ENCODE peak calls at places on chromosomes 1 and 21, in ten cellular contexts. M, N, O, T, G, K, F, A, X and P are unnamed samples.

GRCh38 chr1:74504125-74505065 is 8.0 kb downstream of the LRRC53 start:
- DNase-seq in M (peak), N (no peak), O (peak), T (peak), G (peak), K (peak), F (no peak), A (peak), X (peak), P (no peak)

GRCh38 chr1:96492236-96492635 is 229.3 kb upstream of the PTBP2 start:
- DNase-seq in M (no peak), N (no peak), O (no peak), T (no peak), G (no peak), K (peak), F (no peak), A (no peak), X (no peak), P (no peak)

GRCh38 chr21:30552782-30553181 is 8.3 kb downstream of the KRTAP19-7 start:
- DNase-seq in M (no peak), N (no peak), O (no peak), T (no peak), G (no peak), K (no peak), F (no peak), A (no peak), X (no peak), P (no peak)

GRCh38 chr1:53628286-53628955 is 110.5 kb downstream of the GLIS1 start:
- DNase-seq in M (no peak), N (peak), O (no peak), T (no peak), G (no peak), K (no peak), F (peak), A (no peak), X (no peak), P (no peak)

GRCh38 chr1:31959521-31959920 is 21.4 kb upstream of the PTP4A2 start:
- DNase-seq in M (no peak), N (no peak), O (no peak), T (no peak), G (no peak), K (no peak), F (no peak), A (no peak), X (no peak), P (no peak)

GRCh38 chr1:170267317-170267716 is 121.6 kb downstream of the NTMT2 start:
- DNase-seq in M (peak), N (no peak), O (no peak), T (no peak), G (no peak), K (peak), F (no peak), A (no peak), X (no peak), P (no peak)

GRCh38 chr1:184075040-184076029 is 23.8 kb downstream of the TSEN15 start:
- DNase-seq in M (peak), N (no peak), O (no peak), T (peak), G (no peak), K (peak), F (no peak), A (peak), X (peak), P (no peak)

GRCh38 chr1:248810727-248811513 is 14.8 kb downstream of the SH3BP5L start:
- DNase-seq in M (no peak), N (no peak), O (no peak), T (no peak), G (no peak), K (peak), F (no peak), A (no peak), X (peak), P (no peak)

GRCh38 chr1:228867951-228868730 is 132.9 kb downstream of the RHOU start:
- DNase-seq in M (no peak), N (no peak), O (no peak), T (no peak), G (no peak), K (peak), F (no peak), A (no peak), X (no peak), P (no peak)

GRCh38 chr1:25799758-25800537 is at the start of gene SELENON:
- DNase-seq in M (no peak), N (no peak), O (peak), T (peak), G (peak), K (peak), F (peak), A (no peak), X (peak), P (no peak)

GRCh38 chr1:20329793-20330542 is 39.3 kb downstream of the VWA5B1 start:
- DNase-seq in M (no peak), N (no peak), O (no peak), T (no peak), G (no peak), K (peak), F (no peak), A (no peak), X (no peak), P (no peak)

GRCh38 chr21:38277501-38278111 is 20.8 kb downstream of the KCNJ15 start:
- DNase-seq in M (peak), N (no peak), O (no peak), T (peak), G (peak), K (peak), F (no peak), A (peak), X (peak), P (no peak)